ENCODE peak calls at places on chromosomes 5 and 9, in four cellular contexts. J is PC-3, F is cardiac fibroblast, N is AG04449. A is an unnamed sample.

GRCh38 chr5:73900566-73900965 is 274.6 kb downstream of the ARHGEF28 start:
- DNase-seq in J (no peak), F (no peak), N (no peak), A (no peak)

GRCh38 chr5:2109566-2109965 is 226.8 kb upstream of the IRX4 start:
- DNase-seq in J (no peak), F (no peak), N (no peak), A (no peak)

GRCh38 chr5:115309751-115310370 is 13.4 kb upstream of the CCDC112 start:
- DNase-seq in J (peak; percentile 82), F (peak; percentile 81), N (no peak), A (peak; percentile 13)

GRCh38 chr9:121266356-121266755 is 1.6 kb upstream of the GSN start:
- DNase-seq in J (no peak), F (no peak), N (no peak), A (no peak)

GRCh38 chr5:159100928-159101646 is 1.4 kb upstream of the EBF1 start:
- DNase-seq in J (no peak), F (peak; percentile 34), N (no peak), A (no peak)

GRCh38 chr9:96022445-96023031 is 147.0 kb downstream of the ERCC6L2 start:
- DNase-seq in J (no peak), F (no peak), N (no peak), A (no peak)

GRCh38 chr9:129252937-129253819 is 75.1 kb upstream of the IER5L start:
- DNase-seq in J (no peak), F (no peak), N (no peak), A (no peak)

GRCh38 chr5:154002093-154002492 is 36.6 kb downstream of the FAM114A2 start:
- DNase-seq in J (no peak), F (peak; percentile 85), N (no peak), A (no peak)

GRCh38 chr9:11500780-11501179 is 888.0 kb upstream of the PTPRD start:
- DNase-seq in J (no peak), F (no peak), N (no peak), A (no peak)

GRCh38 chr9:134295101-134295745 is 31.0 kb upstream of the RXRA start:
- DNase-seq in J (no peak), F (no peak), N (no peak), A (no peak)

GRCh38 chr5:112203229-112203628 is 215.8 kb downstream of the EPB41L4A start:
- DNase-seq in J (peak; percentile 22), F (no peak), N (no peak), A (no peak)

GRCh38 chr9:3809724-3810123 is 283.9 kb upstream of the RFX3 start:
- DNase-seq in J (peak; percentile 79), F (peak; percentile 25), N (no peak), A (no peak)

GRCh38 chr5:135561266-135561665 is 17.5 kb downstream of the CXCL14 start:
- DNase-seq in J (no peak), F (no peak), N (no peak), A (no peak)

GRCh38 chr5:176803943-176804498 is 6.3 kb upstream of the UNC5A start:
- DNase-seq in J (peak; percentile 49), F (peak; percentile 55), N (no peak), A (no peak)

GRCh38 chr9:32742296-32742695 is 41.0 kb upstream of the TMEM215 start:
- DNase-seq in J (peak; percentile 75), F (no peak), N (peak; percentile 17), A (no peak)

GRCh38 chr5:74432240-74432639 is 208.3 kb downstream of the ENC1 start:
- DNase-seq in J (no peak), F (no peak), N (no peak), A (no peak)

GRCh38 chr5:87393331-87393730 is 19.4 kb downstream of the CCNH start:
- DNase-seq in J (peak; percentile 84), F (peak; percentile 90), N (peak; percentile 60), A (peak; percentile 64)

DNA sequence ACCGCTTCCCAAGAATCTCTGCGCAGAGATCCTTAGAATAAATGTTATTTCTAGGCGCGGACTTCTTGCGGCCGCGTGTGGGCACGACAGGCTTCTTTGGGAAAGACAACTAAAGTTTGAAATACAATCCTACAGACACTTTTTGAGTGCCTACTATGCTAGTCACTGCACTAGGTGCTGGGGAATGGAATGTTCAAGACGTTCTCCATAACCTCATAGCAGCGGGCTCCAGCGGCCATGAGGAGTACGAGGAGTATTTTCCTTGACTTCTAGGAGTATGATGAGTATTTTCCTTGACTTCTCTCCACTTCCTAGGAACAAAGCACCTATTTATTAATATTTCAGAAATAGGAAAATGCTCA is 636 bp upstream of the PWWP2A start:
- DNase-seq in J (no peak), F (no peak), N (no peak), A (no peak)
- TF ChIP-seq CTCF in J (peak; percentile 25), F (no peak), N (no peak), A (no peak)

GRCh38 chr9:97627624-97628023 is 5.5 kb downstream of the TSTD2 start:
- DNase-seq in J (no peak), F (no peak), N (no peak), A (no peak)
- H3K4me3 ChIP-seq in J (no peak overlapping the region), F (no peak overlapping the region), N (no peak overlapping the region), A (no peak overlapping the region)

GRCh38 chr5:163350083-163350482 is 87.3 kb upstream of the CCNG1 start:
- DNase-seq in J (peak; percentile 58), F (peak; percentile 38), N (no peak), A (no peak)
- TF ChIP-seq CTCF in J (peak; percentile 45), F (peak; percentile 38), N (no peak), A (no peak)

GRCh38 chr9:86589273-86589672 is 235.1 kb upstream of the TUT7 start:
- DNase-seq in J (no peak), F (no peak), N (no peak), A (no peak)

GRCh38 chr9:86580688-86581087 is 226.5 kb upstream of the TUT7 start:
- DNase-seq in J (no peak), F (no peak), N (no peak), A (no peak)

GRCh38 chr9:86586144-86586494 is 231.9 kb upstream of the TUT7 start:
- DNase-seq in J (no peak), F (no peak), N (no peak), A (no peak)

GRCh38 chr9:86591472-86591871 is 237.3 kb upstream of the TUT7 start:
- DNase-seq in J (no peak), F (no peak), N (no peak), A (no peak)

DNA sequence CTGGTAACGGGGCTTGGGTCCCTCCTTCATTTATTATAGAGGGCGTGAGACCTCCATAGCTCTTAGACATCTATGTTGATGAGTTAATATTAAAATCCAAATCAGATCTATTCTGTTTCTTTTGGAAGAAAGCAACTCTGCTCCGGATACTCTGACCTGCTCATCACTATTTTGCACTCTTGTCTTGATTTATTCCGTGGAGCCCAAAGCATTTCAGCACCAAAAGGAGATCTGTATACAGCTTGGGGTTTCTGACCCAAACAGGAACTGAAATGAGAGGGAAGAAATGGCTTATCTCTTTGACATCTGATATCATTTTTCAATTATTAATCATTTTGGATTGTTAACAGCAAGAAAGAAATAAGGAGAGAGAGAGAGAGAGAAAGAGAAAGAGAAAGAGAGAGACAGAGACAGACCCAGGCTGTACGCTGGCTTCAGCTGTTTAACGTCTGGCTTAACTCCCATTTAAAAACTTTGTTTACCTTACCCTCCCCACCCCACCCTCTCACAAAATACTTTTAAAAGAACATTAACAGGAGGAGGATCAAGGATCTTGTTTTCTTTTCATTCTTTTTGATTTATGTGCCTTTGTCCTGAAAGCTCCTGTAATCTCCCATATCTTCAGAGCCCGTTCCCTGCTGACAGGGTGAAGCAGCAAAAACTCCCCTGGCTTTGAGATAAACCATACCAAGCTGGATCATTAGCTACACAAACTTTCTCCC is 231.4 kb upstream of the TUT7 start:
- DNase-seq in J (no peak), F (no peak), N (no peak), A (no peak)
- H3K4me3 ChIP-seq in J (no peak overlapping the region), F (peak overlapping the region; percentile 11), N (peak overlapping the region; percentile 2), A (peak overlapping the region; percentile 21)

GRCh38 chr9:114387678-114388431 is at the start of gene AKNA:
- DNase-seq in J (no peak), F (peak; percentile 72), N (no peak), A (no peak)

GRCh38 chr9:114388764-114389375 is 1.1 kb upstream of the AKNA start:
- DNase-seq in J (no peak), F (no peak), N (no peak), A (no peak)

GRCh38 chr9:114390952-114391351 is 3.2 kb upstream of the AKNA start:
- DNase-seq in J (no peak), F (no peak), N (no peak), A (no peak)

GRCh38 chr9:114386886-114387677 is 700 bp downstream of the AKNA start:
- DNase-seq in J (no peak), F (peak; percentile 22), N (no peak), A (no peak)

DNA sequence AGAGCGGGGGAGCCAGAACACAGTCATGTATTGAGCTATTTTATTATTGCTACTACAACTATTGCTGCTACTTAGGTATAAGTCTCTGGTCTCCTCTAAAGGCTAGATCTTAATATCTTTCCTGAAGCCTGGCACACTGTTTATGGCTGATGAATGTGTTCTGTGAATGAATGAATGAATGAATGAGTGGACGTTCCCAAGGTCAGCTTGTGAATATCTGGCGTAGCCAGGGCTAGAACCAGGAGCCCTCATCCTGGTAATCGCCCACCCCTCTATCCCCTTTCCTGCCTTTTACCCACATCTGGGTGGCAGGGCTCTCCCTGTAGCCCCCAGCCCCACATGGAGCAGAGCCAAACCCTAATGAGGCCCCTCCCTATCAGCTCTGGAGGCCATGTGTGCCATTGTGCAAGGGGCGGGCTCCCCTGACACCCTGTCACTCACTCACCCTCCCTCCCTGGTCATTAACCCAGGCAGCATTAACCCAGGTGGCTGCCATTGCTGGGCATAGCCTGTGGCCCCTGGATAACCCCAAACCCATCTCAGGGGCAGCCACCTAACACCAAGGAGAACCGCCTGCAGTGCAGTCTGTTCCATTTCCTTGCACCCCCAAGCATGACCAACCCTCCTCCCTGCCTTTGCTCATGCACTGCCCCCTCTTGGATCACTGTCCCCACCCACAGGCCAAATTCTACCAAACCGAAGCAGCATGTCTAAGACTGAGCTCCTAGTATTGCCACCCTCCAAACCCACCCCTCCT is 2.0 kb upstream of the AKNA start:
- DNase-seq in J (no peak), F (no peak), N (no peak), A (no peak)
- TF ChIP-seq CTCF in J (no peak), F (no peak), N (no peak), A (no peak)

GRCh38 chr5:132190161-132190817 is 37.4 kb downstream of the P4HA2 start:
- DNase-seq in J (peak; percentile 74), F (peak; percentile 78), N (peak; percentile 17), A (peak; percentile 52)
- H3K4me3 ChIP-seq in J (no peak overlapping the region), F (no peak overlapping the region), N (no peak overlapping the region), A (no peak overlapping the region)

DNA sequence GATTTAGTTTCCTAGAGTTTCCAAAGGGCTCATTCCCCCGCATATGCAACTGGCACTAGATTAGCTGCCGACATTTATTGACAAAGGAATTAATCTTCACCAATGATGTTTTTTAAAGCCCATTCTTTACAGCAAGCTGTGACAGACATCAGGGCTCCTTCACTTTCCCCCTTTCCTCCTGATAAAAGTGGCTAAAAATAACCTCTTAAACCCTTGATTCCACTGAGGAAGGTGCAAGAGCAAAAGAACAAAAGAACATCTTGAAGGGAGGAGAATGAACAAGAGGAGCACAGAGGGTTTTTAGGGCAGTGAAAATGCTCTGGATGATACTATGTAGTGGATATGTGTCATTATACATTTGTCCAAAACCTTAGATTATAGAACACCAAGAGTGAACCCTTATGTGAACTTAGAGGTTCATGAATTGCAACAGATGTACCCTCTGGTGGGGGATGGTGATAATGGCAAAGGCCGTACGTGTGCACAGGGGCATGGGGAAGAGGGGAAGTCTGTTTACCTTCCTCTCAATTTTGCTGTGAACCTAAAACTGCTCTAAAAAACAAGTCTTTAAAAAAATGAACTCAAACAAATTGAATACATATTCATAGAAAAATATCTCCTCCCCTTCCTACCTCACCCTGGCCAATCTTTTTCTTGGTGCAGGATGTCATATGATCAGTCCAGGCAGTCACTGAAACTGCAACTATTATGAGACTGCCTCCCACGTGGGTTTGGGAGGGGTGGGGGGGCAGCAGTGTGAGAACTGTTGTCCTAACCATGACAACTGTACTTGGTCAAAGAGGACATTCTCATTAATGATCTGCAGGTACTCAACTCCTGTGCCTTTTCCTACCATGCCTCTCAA is 83.0 kb downstream of the MARCHF3 start:
- DNase-seq in J (no peak), F (no peak), N (no peak), A (no peak)
- TF ChIP-seq CTCF in J (no peak), F (no peak), N (no peak), A (no peak)